ENCODE peak calls at places on chromosomes 16 and 17, in five cellular contexts. One of them, this sample, is unnamed. For H3K27me3, the result is how much of the 10 kb centered on the place peaks cover.

GRCh38 chr16:2515180-2515803 is 1.5 kb downstream of the ATP6V0C start:
- DNase-seq in CD8-positive, alpha-beta T cell: no peak
- DNase-seq in body of pancreas: peak
- DNase-seq in HCT116: no peak
- DNase-seq in psoas muscle: peak
- DNase-seq in this sample: peak

GRCh38 chr17:71237903-71238538 is 882.8 kb upstream of the SOX9 start:
- DNase-seq in CD8-positive, alpha-beta T cell: no peak
- DNase-seq in body of pancreas: no peak
- DNase-seq in HCT116: peak
- DNase-seq in psoas muscle: no peak
- DNase-seq in this sample: no peak

GRCh38 chr16:35574454-35575431 is 2115.3 kb downstream of the TP53TG3F start:
- DNase-seq in CD8-positive, alpha-beta T cell: no peak
- DNase-seq in body of pancreas: no peak
- DNase-seq in HCT116: no peak
- DNase-seq in psoas muscle: no peak
- DNase-seq in this sample: no peak

GRCh38 chr16:29148867-29149272 is 164.0 kb downstream of the LAT start:
- DNase-seq in CD8-positive, alpha-beta T cell: peak
- DNase-seq in body of pancreas: peak
- DNase-seq in HCT116: no peak
- DNase-seq in psoas muscle: no peak
- DNase-seq in this sample: peak

GRCh38 chr17:50931003-50931878 is 65.1 kb upstream of the TOB1 start:
- DNase-seq in CD8-positive, alpha-beta T cell: peak
- DNase-seq in body of pancreas: peak
- DNase-seq in HCT116: no peak
- DNase-seq in psoas muscle: peak
- DNase-seq in this sample: peak

GRCh38 chr16:85781685-85782370 is 17.5 kb downstream of the EMC8 start:
- DNase-seq in CD8-positive, alpha-beta T cell: no peak
- DNase-seq in body of pancreas: peak
- DNase-seq in HCT116: no peak
- DNase-seq in psoas muscle: peak
- DNase-seq in this sample: peak

GRCh38 chr17:67386965-67387551 is 10.0 kb downstream of the PITPNC1 start:
- DNase-seq in CD8-positive, alpha-beta T cell: peak
- DNase-seq in body of pancreas: peak
- DNase-seq in HCT116: peak
- DNase-seq in psoas muscle: no peak
- DNase-seq in this sample: peak

GRCh38 chr16:50103764-50104163 is 38.0 kb downstream of the HEATR3 start:
- DNase-seq in CD8-positive, alpha-beta T cell: no peak
- DNase-seq in body of pancreas: no peak
- DNase-seq in HCT116: no peak
- DNase-seq in psoas muscle: no peak
- DNase-seq in this sample: no peak

GRCh38 chr17:51435171-51435552 is 174.8 kb downstream of the UTP18 start:
- DNase-seq in CD8-positive, alpha-beta T cell: no peak
- DNase-seq in body of pancreas: no peak
- DNase-seq in HCT116: no peak
- DNase-seq in psoas muscle: no peak
- DNase-seq in this sample: no peak

GRCh38 chr16:72797606-72798005 is 250.3 kb downstream of the ZFHX3 start:
- DNase-seq in CD8-positive, alpha-beta T cell: no peak
- DNase-seq in body of pancreas: no peak
- DNase-seq in HCT116: no peak
- DNase-seq in psoas muscle: no peak
- DNase-seq in this sample: no peak

GRCh38 chr16:75288596-75289120 is 37.2 kb upstream of the BCAR1 start:
- DNase-seq in CD8-positive, alpha-beta T cell: peak
- DNase-seq in body of pancreas: no peak
- DNase-seq in HCT116: no peak
- DNase-seq in psoas muscle: no peak
- DNase-seq in this sample: no peak

GRCh38 chr16:70789231-70789926 is 11.6 kb downstream of the VAC14 start:
- DNase-seq in CD8-positive, alpha-beta T cell: no peak
- DNase-seq in body of pancreas: peak
- DNase-seq in HCT116: no peak
- DNase-seq in psoas muscle: peak
- DNase-seq in this sample: no peak

GRCh38 chr16:56163938-56164337 is 27.4 kb upstream of the GNAO1 start:
- DNase-seq in CD8-positive, alpha-beta T cell: no peak
- DNase-seq in body of pancreas: no peak
- DNase-seq in HCT116: no peak
- DNase-seq in psoas muscle: no peak
- DNase-seq in this sample: no peak

GRCh38 chr17:77637807-77638182 is 320.7 kb upstream of the TNRC6C start:
- DNase-seq in CD8-positive, alpha-beta T cell: no peak
- DNase-seq in body of pancreas: no peak
- DNase-seq in HCT116: no peak
- DNase-seq in psoas muscle: no peak
- DNase-seq in this sample: no peak

GRCh38 chr17:42200702-42201101 is 6.4 kb upstream of the GHDC start:
- DNase-seq in CD8-positive, alpha-beta T cell: no peak
- DNase-seq in body of pancreas: peak
- DNase-seq in HCT116: no peak
- DNase-seq in psoas muscle: no peak
- DNase-seq in this sample: peak

GRCh38 chr17:20281860-20282259 is 185.5 kb downstream of the LGALS9B start:
- DNase-seq in CD8-positive, alpha-beta T cell: no peak
- DNase-seq in body of pancreas: peak
- DNase-seq in HCT116: no peak
- DNase-seq in psoas muscle: peak
- DNase-seq in this sample: peak

GRCh38 chr17:74853669-74854068 is 6.0 kb downstream of the GRIN2C start:
- DNase-seq in CD8-positive, alpha-beta T cell: no peak
- DNase-seq in body of pancreas: no peak
- DNase-seq in HCT116: no peak
- DNase-seq in psoas muscle: no peak
- DNase-seq in this sample: peak
- H3K27me3 ChIP-seq in CD8-positive, alpha-beta T cell: under half
- H3K27me3 ChIP-seq in body of pancreas: under half
- H3K27me3 ChIP-seq in HCT116: under half
- H3K27me3 ChIP-seq in psoas muscle: under half
- H3K27me3 ChIP-seq in this sample: under half

DNA sequence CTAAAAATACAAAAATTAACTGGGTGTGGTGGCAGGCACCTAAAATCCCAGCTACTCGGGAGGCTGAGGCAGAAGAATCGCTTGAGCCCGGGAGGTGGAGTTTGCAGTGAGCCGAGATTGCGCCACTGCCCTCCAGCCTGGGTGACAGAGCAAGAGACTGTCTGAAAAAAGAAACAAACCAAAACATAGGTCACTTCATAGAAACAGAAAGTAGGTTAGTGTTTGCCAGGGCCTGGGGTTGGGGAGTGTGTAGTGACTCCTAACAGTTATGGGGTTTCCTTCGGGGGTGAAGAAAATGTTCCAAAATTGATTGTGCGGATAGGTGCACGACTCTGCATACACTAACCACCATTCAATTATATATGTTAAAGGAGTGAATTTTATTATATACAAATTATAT is 59.2 kb downstream of the ATP2C2 start:
- DNase-seq in CD8-positive, alpha-beta T cell: no peak
- DNase-seq in body of pancreas: no peak
- DNase-seq in HCT116: no peak
- DNase-seq in psoas muscle: no peak
- DNase-seq in this sample: no peak
- H3K27me3 ChIP-seq in CD8-positive, alpha-beta T cell: under half
- H3K27me3 ChIP-seq in body of pancreas: under half
- H3K27me3 ChIP-seq in HCT116: under half
- H3K27me3 ChIP-seq in psoas muscle: under half
- H3K27me3 ChIP-seq in this sample: under half

GRCh38 chr17:79843475-79843916 is 4.3 kb upstream of the CBX4 start:
- DNase-seq in CD8-positive, alpha-beta T cell: no peak
- DNase-seq in body of pancreas: no peak
- DNase-seq in HCT116: no peak
- DNase-seq in psoas muscle: no peak
- DNase-seq in this sample: no peak

GRCh38 chr17:79845601-79845949 is 6.3 kb upstream of the CBX4 start:
- DNase-seq in CD8-positive, alpha-beta T cell: no peak
- DNase-seq in body of pancreas: no peak
- DNase-seq in HCT116: no peak
- DNase-seq in psoas muscle: no peak
- DNase-seq in this sample: peak

GRCh38 chr17:79843917-79844815 is 4.9 kb upstream of the CBX4 start:
- DNase-seq in CD8-positive, alpha-beta T cell: no peak
- DNase-seq in body of pancreas: peak
- DNase-seq in HCT116: no peak
- DNase-seq in psoas muscle: peak
- DNase-seq in this sample: peak

GRCh38 chr17:79842656-79843474 is 3.6 kb upstream of the CBX4 start:
- DNase-seq in CD8-positive, alpha-beta T cell: no peak
- DNase-seq in body of pancreas: no peak
- DNase-seq in HCT116: no peak
- DNase-seq in psoas muscle: no peak
- DNase-seq in this sample: peak

GRCh38 chr17:79844869-79845600 is 5.8 kb upstream of the CBX4 start:
- DNase-seq in CD8-positive, alpha-beta T cell: no peak
- DNase-seq in body of pancreas: no peak
- DNase-seq in HCT116: no peak
- DNase-seq in psoas muscle: peak
- DNase-seq in this sample: peak
- H3K27me3 ChIP-seq in CD8-positive, alpha-beta T cell: under half
- H3K27me3 ChIP-seq in body of pancreas: under half
- H3K27me3 ChIP-seq in HCT116: under half
- H3K27me3 ChIP-seq in psoas muscle: under half
- H3K27me3 ChIP-seq in this sample: under half

GRCh38 chr17:7719661-7720060 is 2.1 kb downstream of the DNAH2 start:
- DNase-seq in CD8-positive, alpha-beta T cell: no peak
- DNase-seq in body of pancreas: no peak
- DNase-seq in HCT116: no peak
- DNase-seq in psoas muscle: no peak
- DNase-seq in this sample: no peak

GRCh38 chr17:7716901-7717755 is at the start of gene DNAH2:
- DNase-seq in CD8-positive, alpha-beta T cell: peak
- DNase-seq in body of pancreas: peak
- DNase-seq in HCT116: peak
- DNase-seq in psoas muscle: peak
- DNase-seq in this sample: peak

GRCh38 chr17:7717756-7718350 is 309 bp downstream of the DNAH2 start:
- DNase-seq in CD8-positive, alpha-beta T cell: no peak
- DNase-seq in body of pancreas: peak
- DNase-seq in HCT116: no peak
- DNase-seq in psoas muscle: no peak
- DNase-seq in this sample: no peak

GRCh38 chr17:7721612-7722011 is 4.1 kb downstream of the DNAH2 start:
- DNase-seq in CD8-positive, alpha-beta T cell: no peak
- DNase-seq in body of pancreas: no peak
- DNase-seq in HCT116: no peak
- DNase-seq in psoas muscle: no peak
- DNase-seq in this sample: no peak

GRCh38 chr17:7720125-7720524 is 2.6 kb downstream of the DNAH2 start:
- DNase-seq in CD8-positive, alpha-beta T cell: no peak
- DNase-seq in body of pancreas: peak
- DNase-seq in HCT116: no peak
- DNase-seq in psoas muscle: no peak
- DNase-seq in this sample: no peak
- H3K27me3 ChIP-seq in CD8-positive, alpha-beta T cell: under half
- H3K27me3 ChIP-seq in body of pancreas: under half
- H3K27me3 ChIP-seq in HCT116: under half
- H3K27me3 ChIP-seq in psoas muscle: under half
- H3K27me3 ChIP-seq in this sample: under half